ENCODE peak calls at places on chromosomes 5 and 9, in five cellular contexts. Z is Calu3; K is memory B cell; E is stimulated activated CD4-positive, alpha-beta T cell treated with anti-CD3 and anti-CD28 coated beads, Interleukin-15, amount 100 ng/mL, for 1 hour; D is smooth muscle cell of the brain vasculature. B is an unnamed sample.

GRCh38 chr5:67693956-67694564 is 497.5 kb upstream of the CD180 start:
- DNase-seq in Z (no peak), K (no peak), E (no peak), D (no peak), B (peak; percentile 23)

GRCh38 chr5:107919969-107920368 is 249.2 kb upstream of the EFNA5 start:
- DNase-seq in Z (no peak), K (no peak), E (no peak), D (no peak), B (no peak)

GRCh38 chr5:138305797-138306196 is 25.8 kb downstream of the CDC25C start:
- DNase-seq in Z (no peak), K (no peak), E (no peak), D (no peak), B (no peak)

GRCh38 chr5:149435660-149436059 is 56.6 kb upstream of the IL17B start:
- DNase-seq in Z (no peak), K (no peak), E (no peak), D (no peak), B (no peak)

GRCh38 chr9:21728781-21729180 is 73.7 kb upstream of the MTAP start:
- DNase-seq in Z (no peak), K (no peak), E (no peak), D (peak; percentile 21), B (no peak)

GRCh38 chr5:79070002-79070567 is 518 bp downstream of the BHMT2 start:
- DNase-seq in Z (no peak), K (no peak), E (no peak), D (no peak), B (no peak)

GRCh38 chr5:17096975-17097695 is 120.3 kb upstream of the BASP1 start:
- DNase-seq in Z (no peak), K (no peak), E (no peak), D (no peak), B (peak; percentile 27)

GRCh38 chr5:179374506-179375235 is 29.4 kb upstream of the ADAMTS2 start:
- DNase-seq in Z (no peak), K (no peak), E (no peak), D (no peak), B (no peak)

GRCh38 chr9:109497193-109498165 is 628 bp downstream of the PTPN3 start:
- DNase-seq in Z (peak; percentile 42), K (no peak), E (no peak), D (no peak), B (peak; percentile 66)

GRCh38 chr5:77437194-77437593 is 54.9 kb downstream of the WDR41 start:
- DNase-seq in Z (no peak), K (no peak), E (no peak), D (no peak), B (no peak)

GRCh38 chr5:168875839-168876238 is 296.7 kb upstream of the PANK3 start:
- DNase-seq in Z (no peak), K (no peak), E (no peak), D (no peak), B (no peak)

GRCh38 chr5:6736106-6736505 is 22.9 kb downstream of the TENT4A start:
- DNase-seq in Z (no peak), K (no peak), E (no peak), D (no peak), B (no peak)

B was measured in colonic mucosa.